ENCODE peak calls at places on chromosomes 3 and 15, in six cellular contexts. W is brain microvascular endothelial cell, N is fibroblast of lung, G is left ventricle myocardium inferior, F is hepatocyte, L is aorta. Z is an unnamed sample. For H3K27me3, the result is how much of the 10 kb centered on the place peaks cover.

GRCh38 chr3:11634081-11634635 is 9.6 kb downstream of the VGLL4 start:
- DNase-seq in W (no peak), N (no peak), G (peak), F (no peak), L (no peak), Z (peak)

GRCh38 chr15:56428821-56429458 is 36.0 kb downstream of the MNS1 start:
- DNase-seq in W (no peak), N (peak), G (no peak), F (peak), L (no peak), Z (no peak)

GRCh38 chr3:98521897-98522537 is 685 bp downstream of the CLDND1 start:
- DNase-seq in W (peak), N (peak), G (no peak), F (peak), L (no peak), Z (peak)

GRCh38 chr15:47803767-47804166 is 86.5 kb downstream of the SEMA6D start:
- DNase-seq in W (no peak), N (no peak), G (no peak), F (no peak), L (no peak), Z (no peak)

GRCh38 chr15:26013946-26014345 is 150.8 kb upstream of the ATP10A start:
- DNase-seq in W (no peak), N (no peak), G (no peak), F (no peak), L (no peak), Z (no peak)

GRCh38 chr3:182212479-182213076 is 500.9 kb downstream of the SOX2 start:
- DNase-seq in W (peak), N (peak), G (peak), F (peak), L (no peak), Z (no peak)

GRCh38 chr3:12501360-12502020 is 17.2 kb downstream of the TSEN2 start:
- DNase-seq in W (no peak), N (peak), G (no peak), F (no peak), L (no peak), Z (no peak)

GRCh38 chr3:79414821-79415220 is 353.0 kb downstream of the ROBO1 start:
- DNase-seq in W (peak), N (peak), G (peak), F (no peak), L (no peak), Z (no peak)

GRCh38 chr3:112605285-112605684 is 35.7 kb downstream of the CCDC80 start:
- DNase-seq in W (peak), N (peak), G (no peak), F (no peak), L (no peak), Z (no peak)

GRCh38 chr3:68876112-68876713 is 56.1 kb downstream of the TAFA4 start:
- DNase-seq in W (peak), N (peak), G (no peak), F (peak), L (no peak), Z (no peak)

GRCh38 chr15:58760385-58761009 is 10.6 kb upstream of the MINDY2 start:
- DNase-seq in W (no peak), N (no peak), G (no peak), F (no peak), L (no peak), Z (no peak)

GRCh38 chr3:47996440-47996839 is 19.8 kb downstream of the MAP4 start:
- DNase-seq in W (no peak), N (no peak), G (no peak), F (no peak), L (no peak), Z (no peak)

GRCh38 chr3:2597615-2598014 is 498.9 kb downstream of the CNTN4 start:
- DNase-seq in W (no peak), N (no peak), G (no peak), F (peak), L (no peak), Z (no peak)

GRCh38 chr3:37861540-37862051 is at the start of gene CTDSPL:
- DNase-seq in W (no peak), N (peak), G (peak), F (peak), L (peak), Z (peak)

GRCh38 chr15:95044780-95045417 is 813.5 kb downstream of the MCTP2 start:
- DNase-seq in W (no peak), N (no peak), G (no peak), F (no peak), L (no peak), Z (no peak)

GRCh38 chr15:57129064-57129463 is 210.6 kb downstream of the TCF12 start:
- DNase-seq in W (no peak), N (no peak), G (no peak), F (no peak), L (no peak), Z (no peak)

GRCh38 chr3:185813691-185814215 is 11.1 kb downstream of the IGF2BP2 start:
- DNase-seq in W (peak), N (peak), G (no peak), F (no peak), L (no peak), Z (no peak)

GRCh38 chr15:41507820-41508290 is 5.8 kb downstream of the LTK start:
- DNase-seq in W (no peak), N (no peak), G (peak), F (no peak), L (no peak), Z (no peak)

GRCh38 chr3:173045770-173046382 is 95.2 kb downstream of the SPATA16 start:
- DNase-seq in W (no peak), N (peak), G (no peak), F (no peak), L (no peak), Z (no peak)

GRCh38 chr3:14216257-14217048 is 37.8 kb downstream of the LSM3 start:
- DNase-seq in W (no peak), N (peak), G (peak), F (no peak), L (no peak), Z (peak)

GRCh38 chr3:124360140-124360539 is 368.2 kb upstream of the ROPN1 start:
- DNase-seq in W (no peak), N (peak), G (no peak), F (peak), L (no peak), Z (no peak)

GRCh38 chr3:120908030-120908802 is at the start of gene STXBP5L:
- DNase-seq in W (peak), N (peak), G (peak), F (peak), L (peak), Z (peak)

GRCh38 chr3:31615071-31615875 is 82.5 kb downstream of the STT3B start:
- DNase-seq in W (peak), N (no peak), G (no peak), F (no peak), L (no peak), Z (no peak)

GRCh38 chr3:189567322-189567721 is 63.9 kb upstream of the TP63 start:
- DNase-seq in W (no peak), N (no peak), G (no peak), F (no peak), L (no peak), Z (no peak)

GRCh38 chr15:40506964-40507571 is 36.3 kb downstream of the CHST14 start:
- DNase-seq in W (peak), N (peak), G (peak), F (peak), L (peak), Z (peak)
- H3K27me3 ChIP-seq in W (under half), N (under half), G (under half), F (under half), L (under half), Z (under half)

GRCh38 chr3:75650191-75650590 is 13.9 kb upstream of the FRG2C start:
- DNase-seq in W (no peak), N (no peak), G (no peak), F (no peak), L (no peak), Z (no peak)

DNA sequence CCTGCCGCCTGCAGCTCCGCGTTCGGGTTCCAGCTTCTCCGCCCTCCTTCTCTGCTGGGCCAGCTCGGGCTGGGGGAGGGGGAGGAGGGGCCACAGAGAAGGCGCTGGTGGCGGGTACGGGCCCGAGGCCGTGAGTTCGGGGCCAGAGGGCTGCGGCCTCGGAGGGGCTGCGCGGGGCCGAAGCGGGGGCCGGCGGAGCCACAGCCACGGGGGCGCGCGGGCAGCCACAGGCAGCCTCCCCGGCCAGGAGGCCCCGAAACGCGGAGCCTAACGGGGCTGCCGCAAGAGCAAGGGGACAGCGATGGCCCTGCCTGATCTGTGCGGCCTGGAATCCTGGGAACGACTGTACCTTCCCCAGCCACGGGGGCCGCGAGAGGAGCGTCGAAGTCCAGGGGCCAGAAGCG is 8.6 kb upstream of the FRG2C start:
- DNase-seq in W (no peak), N (no peak), G (no peak), F (no peak), L (no peak), Z (no peak)
- H3K27me3 ChIP-seq in W (under half), N (under half), G (half or more), F (under half), L (under half), Z (half or more)

GRCh38 chr15:79101866-79102581 is 11.4 kb upstream of the RASGRF1 start:
- DNase-seq in W (no peak), N (no peak), G (no peak), F (no peak), L (no peak), Z (no peak)

GRCh38 chr15:79105141-79105540 is 14.6 kb upstream of the RASGRF1 start:
- DNase-seq in W (no peak), N (no peak), G (no peak), F (no peak), L (no peak), Z (no peak)

GRCh38 chr15:79094611-79095021 is 4.0 kb upstream of the RASGRF1 start:
- DNase-seq in W (no peak), N (no peak), G (no peak), F (no peak), L (no peak), Z (no peak)

GRCh38 chr15:79102595-79102994 is 12.0 kb upstream of the RASGRF1 start:
- DNase-seq in W (no peak), N (no peak), G (no peak), F (no peak), L (no peak), Z (no peak)

DNA sequence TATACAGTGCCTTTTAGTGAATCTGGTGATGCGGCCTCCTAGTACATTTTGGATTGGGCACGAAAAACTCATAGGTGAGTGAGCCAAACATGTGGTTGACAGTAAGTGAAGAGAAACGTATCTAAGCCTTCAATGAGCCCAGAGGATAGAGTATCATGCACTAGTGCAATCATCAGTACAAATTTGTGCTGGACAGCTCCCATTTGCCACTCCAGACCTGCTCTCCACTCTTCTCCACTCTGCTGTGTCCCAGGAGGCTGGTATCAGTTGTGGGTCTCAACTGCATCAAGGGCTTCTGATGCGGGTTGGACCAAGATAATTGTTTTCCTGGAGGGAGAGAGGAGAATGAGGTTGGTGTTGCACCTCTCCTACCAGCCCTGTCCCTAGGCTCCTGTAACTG is 9.1 kb upstream of the RASGRF1 start:
- DNase-seq in W (no peak), N (no peak), G (no peak), F (peak), L (no peak), Z (no peak)
- H3K27me3 ChIP-seq in W (under half), N (under half), G (half or more), F (half or more), L (under half), Z (half or more)

GRCh38 chr15:73364070-73364469 is 4.7 kb downstream of the HCN4 start:
- DNase-seq in W (no peak), N (no peak), G (no peak), F (no peak), L (no peak), Z (no peak)
- H3K27me3 ChIP-seq in W (half or more), N (under half), G (half or more), F (half or more), L (under half), Z (under half)

GRCh38 chr15:91133511-91133910 is 33.5 kb downstream of the SV2B start:
- DNase-seq in W (no peak), N (no peak), G (no peak), F (no peak), L (no peak), Z (no peak)
- H3K27me3 ChIP-seq in W (under half), N (under half), G (under half), F (under half), L (under half), Z (under half)

GRCh38 chr3:72576563-72576962 is 271.7 kb downstream of the SHQ1 start:
- DNase-seq in W (no peak), N (no peak), G (no peak), F (no peak), L (no peak), Z (no peak)
- H3K27me3 ChIP-seq in W (under half), N (under half), G (under half), F (under half), L (under half), Z (under half)

GRCh38 chr15:66136948-66137347 is 116.6 kb downstream of the MEGF11 start:
- DNase-seq in W (no peak), N (no peak), G (no peak), F (no peak), L (no peak), Z (no peak)

GRCh38 chr15:66135664-66136063 is 117.9 kb downstream of the MEGF11 start:
- DNase-seq in W (no peak), N (no peak), G (no peak), F (no peak), L (no peak), Z (no peak)

GRCh38 chr15:66138096-66138783 is 115.3 kb downstream of the MEGF11 start:
- DNase-seq in W (no peak), N (no peak), G (peak), F (no peak), L (no peak), Z (peak)

GRCh38 chr15:66139816-66140215 is 113.7 kb downstream of the MEGF11 start:
- DNase-seq in W (no peak), N (no peak), G (no peak), F (no peak), L (no peak), Z (no peak)

DNA sequence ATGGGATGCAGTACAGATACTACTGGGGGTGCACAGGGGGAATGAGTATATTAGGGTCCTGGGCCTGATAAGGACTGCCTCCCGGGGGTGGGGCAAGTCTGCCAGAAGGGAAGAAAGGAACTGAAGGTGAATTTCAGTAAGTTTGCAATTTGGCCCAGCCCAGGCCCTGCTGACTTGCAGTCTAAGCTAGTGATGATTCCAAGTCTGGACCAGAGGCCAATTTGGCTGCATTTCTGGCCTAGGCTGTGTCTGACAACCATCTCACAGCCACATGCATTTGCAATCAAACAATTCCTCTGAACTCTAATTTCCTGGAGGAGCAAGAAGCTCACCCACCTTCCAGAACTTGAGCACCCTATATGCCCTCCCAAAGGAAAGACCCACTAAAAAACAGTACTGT is 114.7 kb downstream of the MEGF11 start:
- DNase-seq in W (no peak), N (no peak), G (no peak), F (no peak), L (no peak), Z (no peak)
- H3K27me3 ChIP-seq in W (under half), N (under half), G (under half), F (under half), L (under half), Z (under half)

GRCh38 chr3:193962986-193963683 is 172.8 kb upstream of the HES1 start:
- DNase-seq in W (no peak), N (peak), G (no peak), F (no peak), L (no peak), Z (no peak)

GRCh38 chr3:193963808-193964516 is 172.0 kb upstream of the HES1 start:
- DNase-seq in W (no peak), N (no peak), G (no peak), F (no peak), L (no peak), Z (no peak)

GRCh38 chr3:193964517-193964880 is 171.4 kb upstream of the HES1 start:
- DNase-seq in W (no peak), N (no peak), G (no peak), F (no peak), L (no peak), Z (no peak)

GRCh38 chr3:193959861-193960260 is 176.1 kb upstream of the HES1 start:
- DNase-seq in W (no peak), N (no peak), G (no peak), F (no peak), L (no peak), Z (no peak)

GRCh38 chr3:193960485-193961172 is 175.3 kb upstream of the HES1 start:
- DNase-seq in W (no peak), N (peak), G (no peak), F (peak), L (no peak), Z (peak)
- H3K27me3 ChIP-seq in W (half or more), N (under half), G (half or more), F (under half), L (under half), Z (under half)

GRCh38 chr3:72280876-72281275 is 495.9 kb upstream of the PROK2 start:
- DNase-seq in W (no peak), N (no peak), G (no peak), F (no peak), L (no peak), Z (no peak)

GRCh38 chr3:72279631-72280041 is 494.7 kb upstream of the PROK2 start:
- DNase-seq in W (no peak), N (no peak), G (no peak), F (peak), L (no peak), Z (no peak)

GRCh38 chr3:72279068-72279598 is 494.2 kb upstream of the PROK2 start:
- DNase-seq in W (no peak), N (no peak), G (no peak), F (peak), L (no peak), Z (no peak)

GRCh38 chr3:72277710-72278109 is 492.8 kb upstream of the PROK2 start:
- DNase-seq in W (no peak), N (no peak), G (no peak), F (no peak), L (no peak), Z (no peak)

GRCh38 chr3:72278349-72279067 is 493.6 kb upstream of the PROK2 start:
- DNase-seq in W (no peak), N (no peak), G (no peak), F (no peak), L (no peak), Z (no peak)
- H3K27me3 ChIP-seq in W (under half), N (under half), G (under half), F (under half), L (under half), Z (under half)

GRCh38 chr15:77623008-77623877 is 9.5 kb downstream of the LINGO1 start:
- DNase-seq in W (no peak), N (no peak), G (no peak), F (peak), L (no peak), Z (no peak)

GRCh38 chr15:77626002-77626401 is 6.7 kb downstream of the LINGO1 start:
- DNase-seq in W (no peak), N (no peak), G (no peak), F (no peak), L (no peak), Z (no peak)

GRCh38 chr15:77623878-77624524 is 8.7 kb downstream of the LINGO1 start:
- DNase-seq in W (no peak), N (no peak), G (no peak), F (no peak), L (no peak), Z (no peak)

GRCh38 chr15:77625376-77625775 is 7.3 kb downstream of the LINGO1 start:
- DNase-seq in W (no peak), N (no peak), G (no peak), F (no peak), L (no peak), Z (no peak)

GRCh38 chr15:77624868-77625267 is 7.8 kb downstream of the LINGO1 start:
- DNase-seq in W (no peak), N (no peak), G (no peak), F (no peak), L (no peak), Z (no peak)
- H3K27me3 ChIP-seq in W (under half), N (under half), G (under half), F (under half), L (under half), Z (under half)

Z was measured in heart left ventricle.